ENCODE peak calls at places on chromosomes 6 and 20, in seven cellular contexts. One of them, this sample, is unnamed.

GRCh38 chr20:22653641-22654040 is 69.3 kb upstream of the FOXA2 start:
- DNase-seq in cardiac muscle cell: no peak
- DNase-seq in mammary epithelial cell: no peak
- DNase-seq in Caco-2: no peak
- DNase-seq in CD4-positive, CD25-positive, alpha-beta regulatory T cell: no peak
- DNase-seq in A549: no peak
- DNase-seq in aorta: no peak
- DNase-seq in this sample: no peak

GRCh38 chr6:28648035-28648877 is 122.6 kb downstream of the GPX5 start:
- DNase-seq in cardiac muscle cell: peak; percentile 81
- DNase-seq in mammary epithelial cell: peak; percentile 71
- DNase-seq in Caco-2: peak; percentile 79
- DNase-seq in CD4-positive, CD25-positive, alpha-beta regulatory T cell: no peak
- DNase-seq in A549: peak; percentile 79
- DNase-seq in aorta: no peak
- DNase-seq in this sample: peak; percentile 45

GRCh38 chr20:38217791-38218565 is 42.6 kb downstream of the KIAA1755 start:
- DNase-seq in cardiac muscle cell: peak; percentile 92
- DNase-seq in mammary epithelial cell: peak; percentile 90
- DNase-seq in Caco-2: peak; percentile 59
- DNase-seq in CD4-positive, CD25-positive, alpha-beta regulatory T cell: no peak
- DNase-seq in A549: peak; percentile 77
- DNase-seq in aorta: peak; percentile 80
- DNase-seq in this sample: peak; percentile 78

GRCh38 chr6:147621280-147621679 is 112.8 kb downstream of the SAMD5 start:
- DNase-seq in cardiac muscle cell: peak; percentile 42
- DNase-seq in mammary epithelial cell: no peak
- DNase-seq in Caco-2: no peak
- DNase-seq in CD4-positive, CD25-positive, alpha-beta regulatory T cell: no peak
- DNase-seq in A549: peak; percentile 13
- DNase-seq in aorta: no peak
- DNase-seq in this sample: peak; percentile 65

GRCh38 chr20:15902493-15902892 is 670.8 kb downstream of the KIF16B start:
- DNase-seq in cardiac muscle cell: no peak
- DNase-seq in mammary epithelial cell: no peak
- DNase-seq in Caco-2: peak; percentile 34
- DNase-seq in CD4-positive, CD25-positive, alpha-beta regulatory T cell: no peak
- DNase-seq in A549: peak; percentile 44
- DNase-seq in aorta: no peak
- DNase-seq in this sample: no peak

GRCh38 chr6:70108230-70108629 is 194.7 kb downstream of the COL9A1 start:
- DNase-seq in cardiac muscle cell: peak; percentile 56
- DNase-seq in mammary epithelial cell: peak; percentile 8
- DNase-seq in Caco-2: peak; percentile 37
- DNase-seq in CD4-positive, CD25-positive, alpha-beta regulatory T cell: no peak
- DNase-seq in A549: peak; percentile 19
- DNase-seq in aorta: no peak
- DNase-seq in this sample: no peak

GRCh38 chr6:85726206-85726605 is 83.5 kb upstream of the SYNCRIP start:
- DNase-seq in cardiac muscle cell: no peak
- DNase-seq in mammary epithelial cell: no peak
- DNase-seq in Caco-2: no peak
- DNase-seq in CD4-positive, CD25-positive, alpha-beta regulatory T cell: no peak
- DNase-seq in A549: no peak
- DNase-seq in aorta: no peak
- DNase-seq in this sample: no peak

GRCh38 chr6:140379919-140380318 is 1005.5 kb upstream of the CITED2 start:
- DNase-seq in cardiac muscle cell: no peak
- DNase-seq in mammary epithelial cell: no peak
- DNase-seq in Caco-2: no peak
- DNase-seq in CD4-positive, CD25-positive, alpha-beta regulatory T cell: no peak
- DNase-seq in A549: no peak
- DNase-seq in aorta: no peak
- DNase-seq in this sample: no peak

GRCh38 chr20:49880177-49880576 is 35.2 kb downstream of the SPATA2 start:
- DNase-seq in cardiac muscle cell: peak; percentile 41
- DNase-seq in mammary epithelial cell: no peak
- DNase-seq in Caco-2: no peak
- DNase-seq in CD4-positive, CD25-positive, alpha-beta regulatory T cell: no peak
- DNase-seq in A549: no peak
- DNase-seq in aorta: no peak
- DNase-seq in this sample: no peak

GRCh38 chr20:25584905-25585704 is at the start of gene NINL:
- DNase-seq in cardiac muscle cell: peak; percentile 77
- DNase-seq in mammary epithelial cell: peak; percentile 41
- DNase-seq in Caco-2: peak; percentile 64
- DNase-seq in CD4-positive, CD25-positive, alpha-beta regulatory T cell: peak; percentile 9
- DNase-seq in A549: peak; percentile 85
- DNase-seq in aorta: peak; percentile 74
- DNase-seq in this sample: peak; percentile 59

GRCh38 chr20:36579996-36580545 is 6.7 kb downstream of the TGIF2 start:
- DNase-seq in cardiac muscle cell: peak; percentile 32
- DNase-seq in mammary epithelial cell: peak; percentile 28
- DNase-seq in Caco-2: no peak
- DNase-seq in CD4-positive, CD25-positive, alpha-beta regulatory T cell: no peak
- DNase-seq in A549: no peak
- DNase-seq in aorta: no peak
- DNase-seq in this sample: peak; percentile 77

GRCh38 chr6:162099685-162100084 is 627.9 kb downstream of the PRKN start:
- DNase-seq in cardiac muscle cell: peak; percentile 96
- DNase-seq in mammary epithelial cell: peak; percentile 92
- DNase-seq in Caco-2: no peak
- DNase-seq in CD4-positive, CD25-positive, alpha-beta regulatory T cell: no peak
- DNase-seq in A549: peak; percentile 58
- DNase-seq in aorta: peak; percentile 77
- DNase-seq in this sample: no peak

GRCh38 chr6:127641905-127642304 is 64.9 kb downstream of the C6orf58 start:
- DNase-seq in cardiac muscle cell: peak; percentile 51
- DNase-seq in mammary epithelial cell: peak; percentile 20
- DNase-seq in Caco-2: peak; percentile 36
- DNase-seq in CD4-positive, CD25-positive, alpha-beta regulatory T cell: no peak
- DNase-seq in A549: peak; percentile 39
- DNase-seq in aorta: no peak
- DNase-seq in this sample: no peak

GRCh38 chr6:143803769-143804540 is 39.2 kb upstream of the LTV1 start:
- DNase-seq in cardiac muscle cell: no peak
- DNase-seq in mammary epithelial cell: no peak
- DNase-seq in Caco-2: no peak
- DNase-seq in CD4-positive, CD25-positive, alpha-beta regulatory T cell: no peak
- DNase-seq in A549: no peak
- DNase-seq in aorta: no peak
- DNase-seq in this sample: no peak

GRCh38 chr6:105550961-105551625 is 148.2 kb upstream of the PREP start:
- DNase-seq in cardiac muscle cell: no peak
- DNase-seq in mammary epithelial cell: no peak
- DNase-seq in Caco-2: no peak
- DNase-seq in CD4-positive, CD25-positive, alpha-beta regulatory T cell: no peak
- DNase-seq in A549: no peak
- DNase-seq in aorta: no peak
- DNase-seq in this sample: no peak

GRCh38 chr6:116008470-116009229 is 52.0 kb downstream of the FRK start:
- DNase-seq in cardiac muscle cell: peak; percentile 70
- DNase-seq in mammary epithelial cell: peak; percentile 79
- DNase-seq in Caco-2: no peak
- DNase-seq in CD4-positive, CD25-positive, alpha-beta regulatory T cell: no peak
- DNase-seq in A549: peak; percentile 12
- DNase-seq in aorta: no peak
- DNase-seq in this sample: no peak

GRCh38 chr20:31602779-31603441 is 2.2 kb upstream of the ID1 start:
- DNase-seq in cardiac muscle cell: peak; percentile 70
- DNase-seq in mammary epithelial cell: peak; percentile 86
- DNase-seq in Caco-2: peak; percentile 31
- DNase-seq in CD4-positive, CD25-positive, alpha-beta regulatory T cell: peak; percentile 28
- DNase-seq in A549: peak; percentile 83
- DNase-seq in aorta: no peak
- DNase-seq in this sample: no peak

GRCh38 chr20:19789446-19789845 is 31.4 kb downstream of the RIN2 start:
- DNase-seq in cardiac muscle cell: no peak
- DNase-seq in mammary epithelial cell: no peak
- DNase-seq in Caco-2: no peak
- DNase-seq in CD4-positive, CD25-positive, alpha-beta regulatory T cell: no peak
- DNase-seq in A549: peak; percentile 40
- DNase-seq in aorta: no peak
- DNase-seq in this sample: no peak

GRCh38 chr20:25565578-25566157 is 19.7 kb downstream of the NINL start:
- DNase-seq in cardiac muscle cell: peak; percentile 15
- DNase-seq in mammary epithelial cell: no peak
- DNase-seq in Caco-2: no peak
- DNase-seq in CD4-positive, CD25-positive, alpha-beta regulatory T cell: no peak
- DNase-seq in A549: no peak
- DNase-seq in aorta: no peak
- DNase-seq in this sample: no peak

GRCh38 chr6:7542878-7543394 is 1.5 kb downstream of the DSP start:
- DNase-seq in cardiac muscle cell: peak; percentile 26
- DNase-seq in mammary epithelial cell: peak; percentile 88
- DNase-seq in Caco-2: peak; percentile 81
- DNase-seq in CD4-positive, CD25-positive, alpha-beta regulatory T cell: no peak
- DNase-seq in A549: peak; percentile 76
- DNase-seq in aorta: no peak
- DNase-seq in this sample: peak; percentile 30

GRCh38 chr6:103139377-103139776 is 1720.3 kb downstream of the HACE1 start:
- DNase-seq in cardiac muscle cell: no peak
- DNase-seq in mammary epithelial cell: no peak
- DNase-seq in Caco-2: no peak
- DNase-seq in CD4-positive, CD25-positive, alpha-beta regulatory T cell: no peak
- DNase-seq in A549: no peak
- DNase-seq in aorta: no peak
- DNase-seq in this sample: no peak

GRCh38 chr6:92810913-92811312 is 608.4 kb downstream of the EPHA7 start:
- DNase-seq in cardiac muscle cell: peak; percentile 49
- DNase-seq in mammary epithelial cell: peak; percentile 3
- DNase-seq in Caco-2: peak; percentile 59
- DNase-seq in CD4-positive, CD25-positive, alpha-beta regulatory T cell: no peak
- DNase-seq in A549: peak; percentile 10
- DNase-seq in aorta: no peak
- DNase-seq in this sample: no peak

GRCh38 chr6:164417537-164417936 is 891.9 kb downstream of the C6orf118 start:
- DNase-seq in cardiac muscle cell: no peak
- DNase-seq in mammary epithelial cell: no peak
- DNase-seq in Caco-2: no peak
- DNase-seq in CD4-positive, CD25-positive, alpha-beta regulatory T cell: no peak
- DNase-seq in A549: no peak
- DNase-seq in aorta: no peak
- DNase-seq in this sample: no peak

GRCh38 chr6:2900221-2900807 is 2.8 kb downstream of the SERPINB9 start:
- DNase-seq in cardiac muscle cell: no peak
- DNase-seq in mammary epithelial cell: no peak
- DNase-seq in Caco-2: no peak
- DNase-seq in CD4-positive, CD25-positive, alpha-beta regulatory T cell: no peak
- DNase-seq in A549: no peak
- DNase-seq in aorta: no peak
- DNase-seq in this sample: no peak
- H3K4me3 ChIP-seq in cardiac muscle cell: no peak overlapping the region
- H3K4me3 ChIP-seq in mammary epithelial cell: no peak overlapping the region
- H3K4me3 ChIP-seq in Caco-2: no peak overlapping the region
- H3K4me3 ChIP-seq in CD4-positive, CD25-positive, alpha-beta regulatory T cell: peak overlapping the region; percentile 91
- H3K4me3 ChIP-seq in A549: no peak overlapping the region
- H3K4me3 ChIP-seq in aorta: no peak overlapping the region
- H3K4me3 ChIP-seq in this sample: no peak overlapping the region

GRCh38 chr6:117495873-117496272 is 13.4 kb downstream of the DCBLD1 start:
- DNase-seq in cardiac muscle cell: no peak
- DNase-seq in mammary epithelial cell: peak; percentile 35
- DNase-seq in Caco-2: no peak
- DNase-seq in CD4-positive, CD25-positive, alpha-beta regulatory T cell: no peak
- DNase-seq in A549: no peak
- DNase-seq in aorta: no peak
- DNase-seq in this sample: no peak
- H3K4me1 ChIP-seq in cardiac muscle cell: no peaks in the 10 kb centered on the region
- H3K4me1 ChIP-seq in mammary epithelial cell: peaks cover 57% of the 10 kb centered on the region
- H3K4me1 ChIP-seq in Caco-2: peaks cover 27% of the 10 kb centered on the region
- H3K4me1 ChIP-seq in CD4-positive, CD25-positive, alpha-beta regulatory T cell: no peaks in the 10 kb centered on the region
- H3K4me1 ChIP-seq in A549: peaks cover 94% of the 10 kb centered on the region
- H3K4me1 ChIP-seq in aorta: no peaks in the 10 kb centered on the region
- H3K4me1 ChIP-seq in this sample: no peaks in the 10 kb centered on the region

GRCh38 chr6:27577922-27578321 is 105.0 kb upstream of the ZNF184 start:
- DNase-seq in cardiac muscle cell: no peak
- DNase-seq in mammary epithelial cell: no peak
- DNase-seq in Caco-2: no peak
- DNase-seq in CD4-positive, CD25-positive, alpha-beta regulatory T cell: no peak
- DNase-seq in A549: no peak
- DNase-seq in aorta: no peak
- DNase-seq in this sample: no peak

GRCh38 chr6:27579973-27580372 is 107.1 kb upstream of the ZNF184 start:
- DNase-seq in cardiac muscle cell: no peak
- DNase-seq in mammary epithelial cell: no peak
- DNase-seq in Caco-2: no peak
- DNase-seq in CD4-positive, CD25-positive, alpha-beta regulatory T cell: no peak
- DNase-seq in A549: no peak
- DNase-seq in aorta: no peak
- DNase-seq in this sample: no peak

DNA sequence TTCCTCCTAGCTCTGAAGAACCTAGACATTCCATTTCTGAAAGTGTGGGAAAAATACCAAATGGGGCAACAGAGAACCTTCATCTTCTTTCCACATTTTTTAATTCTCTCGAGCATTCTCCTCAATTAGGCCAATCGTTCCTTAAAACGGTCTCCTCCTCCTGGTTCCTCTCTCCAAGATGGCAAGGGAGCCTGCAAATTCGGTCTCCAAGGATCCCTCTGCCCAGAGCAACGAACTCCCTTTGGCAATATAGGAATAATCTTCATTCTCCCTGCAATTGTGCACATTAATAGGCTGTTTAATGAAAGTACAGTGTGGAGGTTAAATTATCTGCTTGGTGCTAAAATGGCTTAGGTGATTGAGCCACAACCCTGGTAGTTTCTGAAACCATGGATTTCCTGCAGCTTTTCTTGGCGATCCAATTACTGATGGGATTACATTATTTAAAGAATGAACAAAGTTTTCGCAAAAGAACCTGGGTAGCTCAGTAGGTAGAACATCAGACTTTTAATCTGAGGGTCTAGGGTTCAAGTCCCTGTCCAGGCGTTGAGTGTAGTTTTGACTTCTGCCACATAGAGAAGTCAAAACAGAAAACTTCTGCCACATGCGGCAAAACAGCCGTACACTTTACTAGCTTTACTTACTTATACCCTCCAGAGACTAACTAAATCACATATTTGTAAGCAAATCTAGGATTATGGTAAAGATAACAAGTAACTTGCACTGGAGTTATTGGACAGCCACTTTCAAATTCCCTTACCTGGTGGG is 102.9 kb upstream of the ZNF184 start:
- DNase-seq in cardiac muscle cell: no peak
- DNase-seq in mammary epithelial cell: peak; percentile 52
- DNase-seq in Caco-2: no peak
- DNase-seq in CD4-positive, CD25-positive, alpha-beta regulatory T cell: no peak
- DNase-seq in A549: peak; percentile 72
- DNase-seq in aorta: no peak
- DNase-seq in this sample: no peak
- H3K4me3 ChIP-seq in cardiac muscle cell: no peak overlapping the region
- H3K4me3 ChIP-seq in mammary epithelial cell: no peak overlapping the region
- H3K4me3 ChIP-seq in Caco-2: no peak overlapping the region
- H3K4me3 ChIP-seq in CD4-positive, CD25-positive, alpha-beta regulatory T cell: no peak overlapping the region
- H3K4me3 ChIP-seq in A549: no peak overlapping the region
- H3K4me3 ChIP-seq in aorta: no peak overlapping the region
- H3K4me3 ChIP-seq in this sample: no peak overlapping the region

DNA sequence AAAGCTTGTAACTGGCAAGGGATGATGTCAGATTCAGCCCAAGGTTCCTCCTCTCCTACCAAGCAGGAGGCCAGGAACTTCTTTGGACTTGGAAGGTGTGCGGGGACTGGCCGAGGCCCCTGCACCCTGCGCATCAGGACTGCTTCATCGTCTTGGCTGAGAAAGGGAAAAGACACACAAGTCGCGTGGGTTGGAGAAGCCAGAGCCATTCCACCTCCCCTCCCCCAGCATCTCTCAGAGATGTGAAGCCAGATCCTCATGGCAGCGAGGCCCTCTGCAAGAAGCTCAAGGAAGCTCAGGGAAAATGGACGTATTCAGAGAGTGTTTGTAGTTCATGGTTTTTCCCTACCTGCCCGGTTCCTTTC is 14.4 kb downstream of the TNFAIP3 start:
- DNase-seq in cardiac muscle cell: no peak
- DNase-seq in mammary epithelial cell: peak; percentile 34
- DNase-seq in Caco-2: no peak
- DNase-seq in CD4-positive, CD25-positive, alpha-beta regulatory T cell: no peak
- DNase-seq in A549: no peak
- DNase-seq in aorta: no peak
- DNase-seq in this sample: no peak
- H3K4me1 ChIP-seq in cardiac muscle cell: no peaks in the 10 kb centered on the region
- H3K4me1 ChIP-seq in mammary epithelial cell: peaks cover 11% of the 10 kb centered on the region
- H3K4me1 ChIP-seq in Caco-2: no peaks in the 10 kb centered on the region
- H3K4me1 ChIP-seq in CD4-positive, CD25-positive, alpha-beta regulatory T cell: peaks cover 72% of the 10 kb centered on the region
- H3K4me1 ChIP-seq in A549: no peaks in the 10 kb centered on the region
- H3K4me1 ChIP-seq in aorta: no peaks in the 10 kb centered on the region
- H3K4me1 ChIP-seq in this sample: no peaks in the 10 kb centered on the region